ENCODE peak calls at places on chromosomes 4 and X, in six cellular contexts. K is HEK293T; V is activated CD4-positive, alpha-beta T cell treated with anti-CD3 and anti-CD28 coated beads, Interleukin-2, amount 50 U/mL, for 48 hours; Y is mesenteric fat pad; N is GM20000; Z is stimulated activated CD4-positive, alpha-beta T cell treated with anti-CD3 and anti-CD28 coated beads, TNF-alpha, amount 100 ng/mL, for 48 hours. C is an unnamed sample.

GRCh38 chrX:39652336-39652735 is 445.4 kb downstream of the BCOR start:
- DNase-seq in K (peak), V (peak), Y (no peak), N (peak), Z (no peak), C (no peak)

GRCh38 chr4:21869978-21870745 is 78.4 kb downstream of the KCNIP4 start:
- DNase-seq in K (no peak), V (no peak), Y (no peak), N (no peak), Z (no peak), C (no peak)

GRCh38 chr4:98516441-98517323 is 141.7 kb downstream of the TSPAN5 start:
- DNase-seq in K (no peak), V (no peak), Y (no peak), N (no peak), Z (no peak), C (no peak)

GRCh38 chr4:126986828-126987227 is 645.9 kb upstream of the INTU start:
- DNase-seq in K (no peak), V (no peak), Y (no peak), N (no peak), Z (no peak), C (no peak)

GRCh38 chrX:153922932-153923857 is 2.9 kb downstream of the ARHGAP4 start:
- DNase-seq in K (peak), V (no peak), Y (no peak), N (peak), Z (no peak), C (no peak)

GRCh38 chr4:76301068-76301774 is 5.3 kb upstream of the STBD1 start:
- DNase-seq in K (peak), V (peak), Y (no peak), N (peak), Z (no peak), C (no peak)

GRCh38 chr4:8355306-8355705 is 85.2 kb downstream of the ACOX3 start:
- DNase-seq in K (no peak), V (no peak), Y (no peak), N (no peak), Z (no peak), C (no peak)

GRCh38 chr4:80092847-80093246 is 19.8 kb upstream of the ANTXR2 start:
- DNase-seq in K (no peak), V (no peak), Y (no peak), N (no peak), Z (no peak), C (no peak)

GRCh38 chr4:128951316-128951715 is 141.8 kb downstream of the JADE1 start:
- DNase-seq in K (no peak), V (no peak), Y (no peak), N (no peak), Z (no peak), C (no peak)

GRCh38 chrX:153645921-153646481 is 1.0 kb upstream of the DUSP9 start:
- DNase-seq in K (no peak), V (no peak), Y (peak), N (peak), Z (no peak), C (no peak)

GRCh38 chrX:30228526-30228925 is 1.9 kb upstream of the MAGEB3 start:
- DNase-seq in K (no peak), V (no peak), Y (no peak), N (no peak), Z (no peak), C (no peak)

GRCh38 chr4:44448548-44449443 is at the start of gene KCTD8:
- DNase-seq in K (peak), V (peak), Y (peak), N (peak), Z (peak), C (peak)

GRCh38 chrX:13717697-13718483 is 16.5 kb downstream of the TRAPPC2 start:
- DNase-seq in K (no peak), V (no peak), Y (no peak), N (no peak), Z (no peak), C (no peak)

GRCh38 chr4:1896658-1896991 is 25.4 kb downstream of the NSD2 start:
- DNase-seq in K (no peak), V (no peak), Y (no peak), N (no peak), Z (no peak), C (no peak)

GRCh38 chrX:130100180-130100579 is 10.1 kb downstream of the ELF4 start:
- DNase-seq in K (no peak), V (no peak), Y (no peak), N (no peak), Z (no peak), C (no peak)

C was measured in CMK.